ENCODE peak calls at places on chromosome 11, in six cellular contexts. A is omental fat pad; I is A549; K is esophagus squamous epithelium; J is heart left ventricle; M is activated CD8-positive, alpha-beta T cell treated with anti-CD3 and anti-CD28 coated beads for 36 hours. S is an unnamed sample.

GRCh38 chr11:15775051-15775541 is 581.2 kb downstream of the SOX6 start:
- DNase-seq in A (no peak), I (no peak), K (no peak), J (peak), M (no peak), S (no peak)

GRCh38 chr11:34235189-34235588 is 122.6 kb downstream of the ABTB2 start:
- DNase-seq in A (no peak), I (no peak), K (no peak), J (no peak), M (peak), S (no peak)

GRCh38 chr11:57476883-57477506 is 16.7 kb downstream of the RTN4RL2 start:
- DNase-seq in A (no peak), I (peak), K (no peak), J (peak), M (peak), S (no peak)

GRCh38 chr11:25961539-25961938 is 370.4 kb upstream of the ANO3 start:
- DNase-seq in A (no peak), I (no peak), K (no peak), J (no peak), M (no peak), S (no peak)

GRCh38 chr11:116715383-116715782 is 57.4 kb downstream of the BUD13 start:
- DNase-seq in A (no peak), I (no peak), K (no peak), J (no peak), M (no peak), S (no peak)

GRCh38 chr11:44638032-44638431 is 72.6 kb downstream of the CD82 start:
- DNase-seq in A (no peak), I (no peak), K (no peak), J (no peak), M (no peak), S (peak)

GRCh38 chr11:110249066-110249465 is 47.3 kb downstream of the RDX start:
- DNase-seq in A (no peak), I (no peak), K (no peak), J (no peak), M (no peak), S (no peak)

GRCh38 chr11:19467904-19468303 is 227.2 kb upstream of the E2F8 start:
- DNase-seq in A (no peak), I (no peak), K (no peak), J (no peak), M (no peak), S (no peak)

GRCh38 chr11:5280582-5281102 is 10.9 kb upstream of the HBE1 start:
- DNase-seq in A (peak), I (peak), K (no peak), J (peak), M (peak), S (no peak)

GRCh38 chr11:120182790-120183491 is 27.9 kb upstream of the OAF start:
- DNase-seq in A (peak), I (peak), K (no peak), J (peak), M (no peak), S (peak)

GRCh38 chr11:848380-848931 is 5.8 kb downstream of the TSPAN4 start:
- DNase-seq in A (no peak), I (no peak), K (no peak), J (no peak), M (peak), S (peak)

GRCh38 chr11:65915821-65916251 is 3.0 kb downstream of the C11orf68 start:
- DNase-seq in A (peak), I (peak), K (no peak), J (peak), M (no peak), S (peak)

GRCh38 chr11:102309621-102310541 is 7.4 kb upstream of the BIRC3 start:
- DNase-seq in A (no peak), I (peak), K (no peak), J (no peak), M (peak), S (no peak)

GRCh38 chr11:28137832-28138231 is 29.6 kb downstream of the METTL15 start:
- DNase-seq in A (no peak), I (no peak), K (no peak), J (no peak), M (no peak), S (no peak)

GRCh38 chr11:17218403-17218802 is 10.6 kb upstream of the PIK3C2A start:
- DNase-seq in A (no peak), I (no peak), K (no peak), J (no peak), M (no peak), S (no peak)

GRCh38 chr11:16977136-16978020 is 36.8 kb downstream of the PLEKHA7 start:
- DNase-seq in A (no peak), I (no peak), K (no peak), J (no peak), M (no peak), S (no peak)

GRCh38 chr11:11571893-11572292 is 49.9 kb downstream of the GALNT18 start:
- DNase-seq in A (no peak), I (no peak), K (no peak), J (no peak), M (no peak), S (no peak)

GRCh38 chr11:58395581-58395980 is 11.1 kb downstream of the OR5B3 start:
- DNase-seq in A (no peak), I (no peak), K (no peak), J (no peak), M (no peak), S (no peak)

GRCh38 chr11:74462009-74462408 is 5.3 kb downstream of the KCNE3 start:
- DNase-seq in A (no peak), I (no peak), K (no peak), J (peak), M (no peak), S (no peak)

GRCh38 chr11:40100204-40100603 is 1359.2 kb downstream of the LRRC4C start:
- DNase-seq in A (no peak), I (no peak), K (no peak), J (no peak), M (no peak), S (no peak)

GRCh38 chr11:132719684-132720083 is 812.6 kb downstream of the OPCML start:
- DNase-seq in A (no peak), I (no peak), K (no peak), J (no peak), M (peak), S (no peak)

GRCh38 chr11:76639621-76640020 is 30.9 kb downstream of the LRRC32 start:
- DNase-seq in A (no peak), I (no peak), K (no peak), J (no peak), M (peak), S (no peak)

GRCh38 chr11:10499452-10500262 is 41.3 kb downstream of the RNF141 start:
- DNase-seq in A (no peak), I (no peak), K (no peak), J (no peak), M (no peak), S (no peak)

GRCh38 chr11:83528225-83528624 is 242.1 kb upstream of the CCDC90B start:
- DNase-seq in A (no peak), I (no peak), K (no peak), J (no peak), M (no peak), S (no peak)

GRCh38 chr11:93024376-93024775 is 54.9 kb downstream of the MTNR1B start:
- DNase-seq in A (no peak), I (no peak), K (no peak), J (no peak), M (no peak), S (no peak)

GRCh38 chr11:46326813-46327416 is 20.3 kb upstream of the DGKZ start:
- DNase-seq in A (no peak), I (no peak), K (no peak), J (no peak), M (no peak), S (no peak)

GRCh38 chr11:113114452-113115027 is 153.3 kb downstream of the NCAM1 start:
- DNase-seq in A (no peak), I (peak), K (no peak), J (peak), M (peak), S (peak)

GRCh38 chr11:48150213-48150612 is 66.4 kb upstream of the OR4B1 start:
- DNase-seq in A (no peak), I (no peak), K (no peak), J (no peak), M (no peak), S (no peak)

GRCh38 chr11:1298695-1299492 is 10.5 kb downstream of the TOLLIP start:
- DNase-seq in A (peak), I (peak), K (no peak), J (peak), M (no peak), S (peak)

GRCh38 chr11:100855466-100856067 is 168.5 kb downstream of the ARHGAP42 start:
- DNase-seq in A (no peak), I (peak), K (no peak), J (no peak), M (no peak), S (no peak)

GRCh38 chr11:3198815-3199214 is 19.8 kb downstream of the MRGPRG start:
- DNase-seq in A (no peak), I (no peak), K (no peak), J (no peak), M (no peak), S (peak)

GRCh38 chr11:64153831-64154230 is 12.1 kb downstream of the MACROD1 start:
- DNase-seq in A (no peak), I (no peak), K (no peak), J (no peak), M (no peak), S (no peak)

GRCh38 chr11:19595499-19595839 is 117.2 kb upstream of the NAV2 start:
- DNase-seq in A (no peak), I (no peak), K (no peak), J (no peak), M (no peak), S (no peak)

GRCh38 chr11:104905271-104905670 is 7.0 kb upstream of the CASP12 start:
- DNase-seq in A (no peak), I (peak), K (no peak), J (no peak), M (no peak), S (no peak)

GRCh38 chr11:71996946-71997345 is 1.8 kb upstream of the IL18BP start:
- DNase-seq in A (peak), I (no peak), K (no peak), J (no peak), M (no peak), S (no peak)

GRCh38 chr11:18144243-18144642 is 11.9 kb downstream of the MRGPRX3 start:
- DNase-seq in A (no peak), I (no peak), K (no peak), J (no peak), M (no peak), S (no peak)

GRCh38 chr11:117639601-117640000 is 157.4 kb downstream of the DSCAML1 start:
- DNase-seq in A (no peak), I (no peak), K (no peak), J (no peak), M (no peak), S (no peak)

GRCh38 chr11:125418396-125418795 is 77.7 kb downstream of the FEZ1 start:
- DNase-seq in A (no peak), I (no peak), K (no peak), J (no peak), M (no peak), S (no peak)

GRCh38 chr11:125426818-125427528 is 69.1 kb downstream of the FEZ1 start:
- DNase-seq in A (no peak), I (no peak), K (no peak), J (no peak), M (no peak), S (no peak)

GRCh38 chr11:125428486-125429173 is 67.4 kb downstream of the FEZ1 start:
- DNase-seq in A (no peak), I (no peak), K (no peak), J (no peak), M (no peak), S (no peak)

GRCh38 chr11:125425601-125426000 is 70.5 kb downstream of the FEZ1 start:
- DNase-seq in A (no peak), I (no peak), K (no peak), J (peak), M (no peak), S (no peak)

DNA sequence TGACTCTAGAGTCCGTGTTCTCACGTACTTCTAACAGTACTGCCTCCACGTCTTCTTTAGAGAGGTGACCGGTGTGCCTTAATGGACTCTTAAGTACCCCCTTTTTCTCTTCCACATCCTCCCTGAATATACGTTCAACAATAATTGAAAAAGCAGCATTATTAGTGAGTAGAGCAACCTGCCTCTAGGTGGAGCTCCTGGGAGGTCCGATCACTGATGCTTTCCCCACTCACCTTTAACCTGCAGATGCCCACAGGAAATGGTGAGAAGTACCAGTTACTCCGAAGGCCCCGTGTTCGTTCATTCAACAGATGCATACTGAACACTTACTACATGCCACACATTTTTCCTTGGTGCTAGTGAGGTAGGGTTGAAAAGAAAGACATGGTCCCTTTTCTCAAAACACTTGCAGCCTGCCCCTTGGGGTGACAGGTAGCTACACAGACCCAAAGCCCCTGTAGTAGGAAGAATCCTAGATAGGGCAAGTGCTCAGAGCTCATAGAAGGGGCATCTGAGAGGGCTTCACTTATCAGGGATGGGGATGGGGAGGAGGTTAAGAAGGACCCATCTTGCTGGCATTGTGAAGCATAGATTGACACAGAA is 72.7 kb downstream of the FEZ1 start:
- DNase-seq in A (no peak), I (no peak), K (no peak), J (no peak), M (peak), S (no peak)
- TF ChIP-seq CTCF in A (no peak), I (peak), K (no peak), J (peak), M (peak), S (no peak)

DNA sequence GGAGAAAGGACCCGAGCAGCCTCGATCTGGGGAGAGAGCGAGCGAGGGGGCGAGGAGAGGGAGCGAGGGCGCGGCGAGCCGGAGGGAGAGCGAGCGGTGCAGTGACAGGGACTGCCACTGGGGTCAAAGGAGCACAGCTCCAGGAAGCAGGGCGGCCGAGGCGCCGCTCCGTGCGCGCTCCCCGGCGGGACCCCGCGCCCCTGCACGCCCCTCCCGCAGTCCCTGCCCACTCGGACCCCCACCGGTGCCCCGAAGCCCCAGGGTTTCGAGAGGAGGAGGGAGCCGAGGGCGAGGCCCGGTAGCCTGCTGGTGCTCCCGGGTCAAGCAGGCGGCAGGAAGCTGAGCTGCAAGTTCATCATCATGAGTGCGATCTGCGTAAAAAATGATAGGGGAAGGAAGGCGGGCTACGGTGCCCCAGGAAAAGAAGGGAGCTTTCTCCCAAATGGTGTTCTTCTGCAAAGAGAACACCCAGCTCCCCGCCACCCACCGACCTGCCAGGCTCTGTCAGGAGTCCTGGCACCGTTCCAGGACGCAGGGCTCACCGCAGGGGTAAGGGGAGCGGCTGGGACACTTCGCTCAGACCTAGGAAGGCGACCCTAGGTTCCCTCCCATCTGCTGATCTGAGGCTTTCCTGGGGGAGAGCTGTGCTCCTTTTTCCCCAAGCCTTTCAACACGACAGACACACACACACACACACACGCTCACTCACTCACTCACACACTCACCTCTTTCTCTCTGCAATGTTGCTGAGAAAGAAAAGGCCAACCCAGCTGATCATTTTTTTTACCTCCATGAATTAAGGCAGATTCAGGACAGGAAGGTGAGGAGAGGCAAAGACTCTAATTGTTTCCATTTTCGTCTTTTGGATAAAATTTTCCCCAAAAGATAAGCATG is at the start of gene MPPED2:
- DNase-seq in A (no peak), I (peak), K (no peak), J (peak), M (peak), S (peak)
- TF ChIP-seq CTCF in A (no peak), I (peak), K (no peak), J (peak), M (peak), S (peak)

DNA sequence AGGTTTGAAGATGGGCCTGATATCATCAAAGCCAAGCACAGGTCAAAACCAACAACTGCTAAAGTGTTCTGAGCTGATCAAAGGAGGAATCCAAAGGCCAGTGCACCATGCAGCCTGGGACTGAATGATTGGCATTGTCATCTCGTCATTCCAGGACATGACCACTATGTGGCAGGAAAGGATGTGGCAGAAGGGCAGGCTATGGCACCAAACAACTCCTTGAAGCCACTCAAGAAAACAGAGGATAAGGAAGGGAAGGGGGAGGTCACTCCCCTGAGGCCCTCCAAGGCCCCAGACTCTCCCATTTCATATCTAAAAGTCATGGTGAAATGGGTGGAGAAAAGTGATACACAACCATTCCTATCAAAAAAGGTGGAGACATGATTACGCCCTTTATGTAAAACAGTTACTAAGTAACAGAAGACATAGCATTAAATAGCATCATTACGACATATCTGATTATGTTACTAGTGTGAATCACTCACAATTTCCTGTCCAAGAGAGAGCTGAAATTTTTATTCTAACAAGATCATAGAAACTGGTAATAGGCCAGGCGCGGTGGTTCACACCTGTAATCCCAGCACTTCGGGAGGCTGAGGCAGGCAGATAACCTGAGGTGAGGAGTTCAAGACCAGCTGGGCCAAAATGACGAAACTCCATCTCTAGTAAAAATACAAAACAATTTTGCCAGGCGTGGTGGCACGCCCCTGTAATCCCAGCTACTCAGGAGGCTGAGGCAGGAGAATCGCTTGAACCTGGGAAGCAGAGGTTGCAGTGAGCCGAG is 49.3 kb downstream of the AHNAK start:
- DNase-seq in A (no peak), I (peak), K (no peak), J (no peak), M (peak), S (no peak)
- TF ChIP-seq CTCF in A (no peak), I (peak), K (peak), J (peak), M (peak), S (no peak)

GRCh38 chr11:86865436-86865835 is 65.1 kb downstream of the PRSS23 start:
- DNase-seq in A (no peak), I (no peak), K (no peak), J (no peak), M (no peak), S (no peak)

GRCh38 chr11:86861810-86862209 is 61.5 kb downstream of the PRSS23 start:
- DNase-seq in A (no peak), I (peak), K (no peak), J (no peak), M (no peak), S (no peak)
- TF ChIP-seq CTCF in A (no peak), I (peak), K (no peak), J (no peak), M (no peak), S (no peak)

DNA sequence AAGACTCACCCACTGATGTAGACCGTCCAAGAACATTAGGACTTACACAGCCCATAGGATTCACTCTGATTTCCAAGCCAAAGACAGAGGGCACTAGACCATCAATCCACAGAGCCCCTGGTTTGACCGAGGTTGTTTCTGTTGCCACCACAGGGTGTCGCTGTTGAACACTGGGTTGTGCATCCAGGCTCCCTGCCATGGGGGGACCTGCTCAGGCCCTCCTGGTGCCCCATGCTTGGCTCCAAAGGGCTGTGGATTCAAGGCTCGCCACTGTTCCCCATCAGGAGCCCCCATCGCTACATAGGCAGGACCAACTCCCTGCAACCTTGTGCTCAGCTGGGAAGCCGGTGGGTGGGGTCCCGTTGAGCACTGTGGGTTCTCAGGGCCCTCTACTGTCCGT is 128.0 kb upstream of the ANO1 start:
- DNase-seq in A (no peak), I (peak), K (no peak), J (no peak), M (peak), S (no peak)
- TF ChIP-seq CTCF in A (no peak), I (peak), K (peak), J (peak), M (peak), S (peak)